ENCODE peak calls at places on chromosomes 11 and 22, in four cellular contexts. A, E, T and J are unnamed samples.

GRCh38 chr22:48492371-48493320 is 1335.0 kb downstream of the BRD1 start:
- DNase-seq in A (peak), E (peak), T (peak), J (peak)

GRCh38 chr22:32745251-32745995 is 56.1 kb upstream of the TIMP3 start:
- DNase-seq in T (no peak), E (peak), A (no peak), J (no peak)

GRCh38 chr11:75152090-75152489 is 1.2 kb downstream of the SLCO2B1 start:
- DNase-seq in T (no peak), E (no peak), A (no peak), J (no peak)

GRCh38 chr11:102592634-102593581 is 32.2 kb downstream of the MMP20 start:
- DNase-seq in E (peak), T (peak), A (no peak), J (no peak)

GRCh38 chr11:280762-281485 is 2.7 kb downstream of the NLRP6 start:
- DNase-seq in E (peak), T (no peak), A (no peak), J (peak)

GRCh38 chr11:32309541-32310217 is 125.7 kb downstream of the WT1 start:
- DNase-seq in A (no peak), E (no peak), T (no peak), J (no peak)

GRCh38 chr11:34488855-34489557 is 24.6 kb downstream of the ELF5 start:
- DNase-seq in A (no peak), E (no peak), T (no peak), J (no peak)

GRCh38 chr11:47765086-47765485 is 2.1 kb downstream of the FNBP4 start:
- DNase-seq in A (no peak), T (no peak), E (no peak), J (no peak)

GRCh38 chr22:20428496-20429253 is 8.9 kb downstream of the SCARF2 start:
- DNase-seq in E (no peak), T (no peak), A (no peak), J (no peak)

GRCh38 chr11:57761301-57762234 is at the start of gene CTNND1:
- DNase-seq in E (peak), A (peak), T (peak), J (peak)

GRCh38 chr11:62931501-62932278 is 10.5 kb upstream of the CHRM1 start:
- DNase-seq in A (no peak), T (no peak), E (no peak), J (no peak)

GRCh38 chr22:45548991-45549736 is 46.5 kb downstream of the FBLN1 start:
- DNase-seq in E (no peak), A (no peak), T (peak), J (peak)

GRCh38 chr11:20095189-20095588 is 65.1 kb downstream of the DBX1 start:
- DNase-seq in T (no peak), E (no peak), A (no peak), J (no peak)

GRCh38 chr22:31083377-31083768 is 2.3 kb downstream of the SMTN start:
- DNase-seq in A (no peak), E (peak), T (no peak), J (no peak)

GRCh38 chr11:59262419-59262818 is 49.7 kb upstream of the MPEG1 start:
- DNase-seq in T (no peak), A (no peak), E (no peak), J (no peak)

GRCh38 chr11:33448461-33449130 is 191.4 kb downstream of the HIPK3 start:
- DNase-seq in E (no peak), A (no peak), T (no peak), J (no peak)

GRCh38 chr11:57154718-57155117 is 27.0 kb upstream of the LRRC55 start:
- DNase-seq in T (no peak), E (no peak), A (no peak), J (no peak)

GRCh38 chr11:7490535-7490934 is 5.2 kb downstream of the OLFML1 start:
- DNase-seq in E (no peak), A (no peak), T (no peak), J (no peak)

GRCh38 chr11:68033708-68034045 is 3.2 kb downstream of the NDUFS8 start:
- DNase-seq in A (no peak), E (no peak), T (no peak), J (no peak)

GRCh38 chr11:46560300-46561025 is 33.4 kb downstream of the AMBRA1 start:
- DNase-seq in A (peak), E (no peak), T (no peak), J (no peak)

GRCh38 chr11:15073361-15074205 is at the start of gene CALCB:
- DNase-seq in E (peak), T (no peak), A (no peak), J (no peak)

GRCh38 chr11:12261551-12261950 is 115.8 kb upstream of the PARVA start:
- DNase-seq in E (no peak), T (no peak), A (no peak), J (no peak)

GRCh38 chr22:20267441-20268288 is 453 bp downstream of the RTN4R start:
- DNase-seq in T (peak), E (peak), A (no peak), J (peak)

GRCh38 chr22:49037701-49038245 is 789.9 kb downstream of the BRD1 start:
- DNase-seq in A (no peak), E (no peak), T (no peak), J (no peak)

GRCh38 chr22:36289406-36289870 is 36.5 kb downstream of the APOL1 start:
- DNase-seq in E (no peak), A (no peak), T (no peak), J (no peak)

DNA sequence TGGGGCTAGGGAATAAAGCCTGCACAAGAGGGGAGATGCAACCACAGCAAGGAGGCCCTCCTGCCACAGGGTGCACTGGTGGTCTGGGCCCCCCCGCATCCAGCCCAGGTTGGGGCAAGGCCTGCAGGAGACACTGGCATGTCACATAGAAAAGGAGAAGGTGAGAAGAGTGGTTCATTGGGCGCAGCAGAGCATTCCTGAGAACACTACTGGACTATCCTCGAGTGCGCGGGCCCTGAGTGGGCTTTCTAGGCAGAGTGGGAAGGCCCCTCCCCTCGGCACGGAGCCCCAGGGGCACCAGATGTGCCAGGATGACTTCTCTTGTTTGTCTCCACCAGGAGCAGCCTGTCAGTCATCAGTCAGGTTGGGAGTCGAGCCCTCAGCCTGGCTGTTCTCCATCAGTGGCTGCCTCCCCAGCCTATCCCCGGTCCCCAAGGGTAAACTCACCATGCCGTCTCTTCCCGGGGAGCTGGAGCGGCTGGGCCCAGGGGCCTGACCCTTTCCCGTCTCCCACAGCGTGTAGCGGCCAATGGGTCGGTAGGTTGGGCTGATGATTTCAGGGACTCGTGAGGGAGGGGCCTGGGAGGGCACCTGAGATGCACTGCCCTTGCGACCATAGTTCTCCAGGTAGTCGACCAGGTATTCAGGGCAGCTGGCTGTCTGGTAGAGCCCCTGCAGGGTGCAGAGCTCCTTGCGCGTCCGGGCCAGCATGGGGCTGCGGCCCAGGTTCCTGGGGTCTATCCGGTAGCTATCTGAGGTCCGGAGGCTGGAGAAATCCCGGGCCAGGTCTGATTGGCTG is 9.0 kb downstream of the USP2 start:
- DNase-seq in E (no peak), A (no peak), T (no peak), J (no peak)
- TF ChIP-seq RCOR1 in E (no peak), A (no peak), T (no peak), J (no peak)

DNA sequence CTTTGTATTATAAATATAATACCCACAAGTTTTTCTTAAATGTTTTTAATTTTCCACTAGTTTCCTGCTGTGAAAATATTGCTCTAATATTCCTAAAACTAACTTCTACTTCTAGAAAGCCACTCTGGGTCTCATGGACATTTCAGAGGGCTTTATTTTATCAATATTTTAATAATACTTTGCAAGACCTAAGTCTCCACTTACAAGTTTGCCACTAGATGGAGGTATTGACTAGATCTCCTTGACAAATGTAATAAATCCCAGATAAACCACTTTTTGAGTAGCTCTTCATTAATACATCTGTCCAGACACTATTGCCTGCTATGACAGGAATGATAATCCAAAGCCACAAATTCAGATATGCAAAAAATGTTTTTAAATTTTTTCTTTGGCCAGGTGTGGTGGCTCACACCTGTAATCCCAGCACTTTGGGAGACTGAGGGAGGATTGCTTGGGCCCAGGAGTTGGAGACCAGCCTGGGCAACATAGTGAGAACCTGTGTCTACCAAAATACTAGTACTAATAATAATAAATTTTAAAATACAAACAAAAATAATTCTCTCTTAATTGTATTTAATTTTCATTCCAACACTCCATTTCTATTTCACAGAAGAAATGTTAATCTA is 3.5 kb upstream of the ACAT1 start:
- DNase-seq in T (peak), E (peak), A (no peak), J (peak)
- TF ChIP-seq MAX in T (no peak), E (no peak), A (no peak), J (no peak)

GRCh38 chr11:43986881-43987280 is 44.4 kb downstream of the C11orf96 start:
- DNase-seq in T (no peak), A (no peak), E (no peak), J (no peak)

GRCh38 chr11:43988040-43988793 is 45.8 kb downstream of the C11orf96 start:
- DNase-seq in A (no peak), T (peak), E (no peak), J (no peak)

GRCh38 chr11:43992138-43992537 is 49.7 kb downstream of the C11orf96 start:
- DNase-seq in T (no peak), E (no peak), A (no peak), J (no peak)

GRCh38 chr11:43987384-43988039 is 45.1 kb downstream of the C11orf96 start:
- DNase-seq in E (peak), A (no peak), T (no peak), J (no peak)

GRCh38 chr11:43989162-43989961 is 46.9 kb downstream of the C11orf96 start:
- DNase-seq in T (no peak), E (peak), A (no peak), J (no peak)
- TF ChIP-seq RCOR1 in T (no peak), E (no peak), A (no peak), J (no peak)

DNA sequence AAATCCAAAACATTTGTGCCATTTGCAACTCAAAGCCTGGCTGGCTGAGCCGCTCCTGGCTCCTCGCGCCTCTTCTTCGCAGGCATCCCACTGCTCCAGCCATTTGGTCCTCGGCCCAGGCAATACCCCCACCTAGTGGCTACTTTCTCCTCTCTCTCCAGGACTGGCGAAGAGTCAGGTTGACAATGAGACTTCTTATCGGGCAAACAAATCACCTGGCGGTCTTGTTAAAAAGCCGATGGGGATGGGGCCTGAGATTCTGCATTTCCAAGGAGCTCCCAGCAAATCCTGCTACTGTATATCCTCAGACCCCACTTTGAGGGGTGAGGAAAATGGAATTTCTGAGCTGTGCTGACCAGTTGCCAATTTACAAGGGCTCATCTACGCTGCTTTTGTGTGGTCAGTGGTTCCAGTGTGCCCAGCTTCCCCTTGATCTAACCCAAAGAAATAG is 89.0 kb downstream of the ISX start:
- DNase-seq in A (no peak), E (peak), T (peak), J (peak)
- TF ChIP-seq MAX in A (no peak), E (peak), T (no peak), J (no peak)

DNA sequence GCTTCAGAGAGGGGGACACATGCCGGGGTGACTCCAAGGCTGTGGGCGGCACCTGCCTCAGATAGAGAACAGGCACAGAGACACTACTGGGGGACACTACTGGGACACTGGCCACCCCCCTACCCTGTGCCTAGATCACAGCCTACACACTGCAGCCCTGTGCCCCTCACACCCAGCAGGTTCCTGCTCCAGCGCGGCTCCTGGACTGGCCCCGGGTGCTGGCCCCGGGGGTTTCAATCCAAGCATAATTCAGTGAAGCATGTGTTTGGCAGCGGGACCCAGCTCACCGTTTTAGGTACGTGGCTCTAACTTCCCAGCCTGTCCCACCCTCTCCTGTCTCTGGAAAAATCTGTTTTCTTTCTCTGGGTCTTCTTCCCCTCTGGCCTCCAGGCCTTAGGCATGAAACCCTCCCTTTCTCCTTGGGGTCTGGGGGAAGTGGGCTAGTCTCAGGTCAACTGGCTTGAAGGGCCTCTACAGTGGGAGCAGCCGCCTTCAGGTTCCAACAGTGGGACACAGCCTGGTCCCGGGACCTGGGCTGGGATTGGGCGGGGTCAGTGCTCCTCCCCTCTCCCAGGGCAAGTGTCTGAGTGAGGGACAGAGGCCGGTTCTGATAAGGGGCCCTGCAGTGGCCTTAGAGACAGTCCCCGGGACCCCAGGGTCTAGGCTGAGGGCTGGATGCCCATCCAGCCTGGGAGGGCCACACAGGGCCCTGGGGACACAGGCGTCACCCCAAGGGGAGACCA is 98.8 kb downstream of the CRYBB2 start:
- DNase-seq in E (no peak), T (no peak), A (no peak), J (no peak)
- TF ChIP-seq RCOR1 in E (no peak), T (no peak), A (no peak), J (no peak)

GRCh38 chr11:121113611-121114010 is 12.6 kb downstream of the TECTA start:
- DNase-seq in T (no peak), A (no peak), E (no peak), J (no peak)
- TF ChIP-seq MAX in T (no peak), A (no peak), E (no peak), J (no peak)

GRCh38 chr11:76653674-76654309 is 16.8 kb downstream of the LRRC32 start:
- DNase-seq in E (no peak), T (no peak), A (no peak), J (no peak)
- TF ChIP-seq RCOR1 in E (no peak), T (no peak), A (no peak), J (no peak)

GRCh38 chr22:23283591-23284503 is 103.5 kb downstream of the BCR start:
- DNase-seq in A (no peak), E (no peak), T (peak), J (no peak)
- TF ChIP-seq MAX in A (no peak), E (no peak), T (no peak), J (no peak)

GRCh38 chr11:125262825-125263218 is 98.3 kb downstream of the PKNOX2 start:
- DNase-seq in E (no peak), T (no peak), A (no peak), J (no peak)
- TF ChIP-seq RCOR1 in E (no peak), T (no peak), A (no peak), J (no peak)

DNA sequence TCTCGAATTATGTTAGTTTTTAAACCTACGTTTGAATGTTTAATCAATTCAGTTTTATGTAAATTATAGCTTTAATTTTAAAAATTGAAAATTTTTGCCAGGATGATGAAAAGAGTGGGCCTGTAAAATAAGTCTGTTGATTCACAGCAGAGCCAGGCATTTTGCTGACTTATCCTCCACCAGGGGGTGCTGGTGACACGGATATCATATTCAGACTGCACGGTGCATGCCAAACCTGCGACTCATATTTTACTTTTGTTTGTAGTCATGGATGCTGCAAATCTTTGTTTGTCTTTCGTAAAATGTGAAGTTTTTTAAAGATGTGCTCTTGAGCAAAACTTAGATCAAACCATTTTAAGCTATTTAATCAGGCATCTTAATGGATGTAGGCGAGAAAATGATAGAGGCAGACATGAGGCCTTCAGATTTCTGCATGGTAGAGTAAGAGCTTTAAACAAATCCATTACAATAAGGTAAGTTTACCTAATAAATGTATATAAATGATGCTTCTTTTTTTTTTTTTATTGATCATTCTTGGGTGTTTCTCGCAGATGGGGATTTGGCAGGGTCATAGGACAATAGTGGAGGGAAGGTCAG is 3.6 kb upstream of the OR8B3 start:
- DNase-seq in A (no peak), T (peak), E (peak), J (peak)
- TF ChIP-seq MAX in A (no peak), T (no peak), E (no peak), J (no peak)